ENCODE peak calls at places on chromosomes 4 and X, in eight cellular contexts. T is activated T-helper 1 cell treated with anti-CD3 and anti-CD28 coated beads, Interleukin-12 subunit alpha, Interleukin-12 subunit beta, Interleukin-2, Interleukin-4 antibody, amounts not matched to agents 30 ng/mL and 10 ng/mL and 1 ng/mL, durations not matched to agents 14 hours and 24 hours and 36 hours; L is CD8-positive, alpha-beta T cell; X is HepG2; O is PC-3; W is CD4-positive, CD25-positive, alpha-beta regulatory T cell; G is T-helper 9 cell; Y is NCI-H1092. I is an unnamed sample.

GRCh38 chr4:66572949-66573348 is 902.7 kb upstream of the EPHA5 start:
- DNase-seq in X (no peak), L (no peak), O (peak), T (no peak), G (no peak), W (no peak), Y (no peak), I (no peak)

GRCh38 chr4:1192493-1193205 is 20.3 kb upstream of the SPON2 start:
- DNase-seq in T (no peak), G (no peak), Y (no peak), L (no peak), O (no peak), X (no peak), W (no peak), I (no peak)

GRCh38 chr4:102438396-102438795 is 62.8 kb upstream of the NFKB1 start:
- DNase-seq in X (no peak), G (no peak), Y (no peak), L (no peak), T (no peak), W (no peak), O (peak), I (no peak)

GRCh38 chr4:2068566-2068965 is 9.4 kb downstream of the NAT8L start:
- DNase-seq in Y (no peak), O (no peak), W (no peak), G (no peak), T (no peak), L (no peak), X (no peak), I (no peak)

GRCh38 chr4:3682236-3683076 is 83.7 kb upstream of the ADRA2C start:
- DNase-seq in X (no peak), L (no peak), W (no peak), G (no peak), O (no peak), T (no peak), Y (no peak), I (no peak)

GRCh38 chr4:99248714-99249113 is 29.7 kb upstream of the ADH6 start:
- DNase-seq in L (no peak), W (no peak), G (no peak), X (no peak), T (no peak), Y (no peak), O (peak), I (no peak)

GRCh38 chr4:76897522-76898384 is at the start of gene SOWAHB:
- DNase-seq in G (peak), L (peak), W (peak), X (peak), T (no peak), O (peak), Y (peak), I (no peak)

GRCh38 chr4:81919810-81920209 is 448.1 kb upstream of the RASGEF1B start:
- DNase-seq in T (no peak), X (no peak), O (no peak), W (no peak), G (no peak), L (no peak), Y (no peak), I (no peak)

GRCh38 chrX:125769628-125770027 is 396.5 kb downstream of the DCAF12L2 start:
- DNase-seq in T (no peak), G (no peak), X (no peak), L (no peak), O (no peak), Y (no peak), W (no peak), I (no peak)

I was measured in G401.